ENCODE peak calls at places on chromosomes 11 and 22, in eight cellular contexts. One of them, this sample, is unnamed.

GRCh38 chr11:16936643-16937042 is 77.6 kb downstream of the PLEKHA7 start:
- DNase-seq in tibial artery: no peak
- DNase-seq in IMR-90: no peak
- DNase-seq in AG04450: no peak
- DNase-seq in A549: no peak
- DNase-seq in naive thymus-derived CD4-positive, alpha-beta T cell: no peak
- DNase-seq in heart right ventricle: no peak
- DNase-seq in CD8-positive, alpha-beta T cell: no peak
- DNase-seq in this sample: no peak

GRCh38 chr11:9633674-9634073 is 30.2 kb upstream of the SWAP70 start:
- DNase-seq in IMR-90: no peak
- DNase-seq in tibial artery: no peak
- DNase-seq in naive thymus-derived CD4-positive, alpha-beta T cell: no peak
- DNase-seq in CD8-positive, alpha-beta T cell: no peak
- DNase-seq in heart right ventricle: no peak
- DNase-seq in A549: no peak
- DNase-seq in AG04450: no peak
- DNase-seq in this sample: no peak

GRCh38 chr11:9862981-9863380 is 199.1 kb downstream of the SWAP70 start:
- DNase-seq in AG04450: no peak
- DNase-seq in CD8-positive, alpha-beta T cell: no peak
- DNase-seq in tibial artery: no peak
- DNase-seq in IMR-90: no peak
- DNase-seq in heart right ventricle: no peak
- DNase-seq in A549: peak
- DNase-seq in naive thymus-derived CD4-positive, alpha-beta T cell: no peak
- DNase-seq in this sample: no peak

GRCh38 chr11:11022126-11022730 is 164.4 kb upstream of the ZBED5 start:
- DNase-seq in IMR-90: peak
- DNase-seq in CD8-positive, alpha-beta T cell: no peak
- DNase-seq in A549: peak
- DNase-seq in naive thymus-derived CD4-positive, alpha-beta T cell: peak
- DNase-seq in AG04450: no peak
- DNase-seq in tibial artery: no peak
- DNase-seq in heart right ventricle: no peak
- DNase-seq in this sample: no peak

GRCh38 chr22:30921108-30921507 is 47.5 kb downstream of the MORC2 start:
- DNase-seq in tibial artery: no peak
- DNase-seq in IMR-90: no peak
- DNase-seq in CD8-positive, alpha-beta T cell: no peak
- DNase-seq in AG04450: no peak
- DNase-seq in heart right ventricle: no peak
- DNase-seq in naive thymus-derived CD4-positive, alpha-beta T cell: no peak
- DNase-seq in A549: no peak
- DNase-seq in this sample: no peak

GRCh38 chr22:42376721-42377177 is 55.5 kb downstream of the NFAM1 start:
- DNase-seq in IMR-90: peak
- DNase-seq in naive thymus-derived CD4-positive, alpha-beta T cell: no peak
- DNase-seq in AG04450: no peak
- DNase-seq in tibial artery: peak
- DNase-seq in A549: no peak
- DNase-seq in heart right ventricle: peak
- DNase-seq in CD8-positive, alpha-beta T cell: no peak
- DNase-seq in this sample: no peak

GRCh38 chr11:91981995-91982394 is 242.6 kb upstream of the FAT3 start:
- DNase-seq in heart right ventricle: no peak
- DNase-seq in A549: peak
- DNase-seq in tibial artery: peak
- DNase-seq in AG04450: peak
- DNase-seq in naive thymus-derived CD4-positive, alpha-beta T cell: no peak
- DNase-seq in CD8-positive, alpha-beta T cell: no peak
- DNase-seq in IMR-90: peak
- DNase-seq in this sample: no peak

GRCh38 chr11:8722156-8722555 is 39.6 kb downstream of the RPL27A start:
- DNase-seq in tibial artery: no peak
- DNase-seq in naive thymus-derived CD4-positive, alpha-beta T cell: no peak
- DNase-seq in A549: peak
- DNase-seq in CD8-positive, alpha-beta T cell: no peak
- DNase-seq in heart right ventricle: no peak
- DNase-seq in AG04450: no peak
- DNase-seq in IMR-90: peak
- DNase-seq in this sample: no peak

GRCh38 chr11:125404811-125405481 is 91.1 kb downstream of the FEZ1 start:
- DNase-seq in heart right ventricle: peak
- DNase-seq in naive thymus-derived CD4-positive, alpha-beta T cell: peak
- DNase-seq in tibial artery: peak
- DNase-seq in CD8-positive, alpha-beta T cell: peak
- DNase-seq in IMR-90: peak
- DNase-seq in A549: peak
- DNase-seq in AG04450: no peak
- DNase-seq in this sample: peak

GRCh38 chr11:68053117-68053516 is 14.3 kb downstream of the TCIRG1 start:
- DNase-seq in A549: no peak
- DNase-seq in tibial artery: no peak
- DNase-seq in IMR-90: no peak
- DNase-seq in CD8-positive, alpha-beta T cell: no peak
- DNase-seq in AG04450: no peak
- DNase-seq in naive thymus-derived CD4-positive, alpha-beta T cell: no peak
- DNase-seq in heart right ventricle: no peak
- DNase-seq in this sample: no peak

GRCh38 chr11:62392944-62393628 is 25.7 kb upstream of the SCGB1A1 start:
- DNase-seq in naive thymus-derived CD4-positive, alpha-beta T cell: peak
- DNase-seq in A549: peak
- DNase-seq in IMR-90: no peak
- DNase-seq in AG04450: no peak
- DNase-seq in heart right ventricle: no peak
- DNase-seq in CD8-positive, alpha-beta T cell: no peak
- DNase-seq in tibial artery: no peak
- DNase-seq in this sample: no peak

GRCh38 chr22:29434288-29434687 is 4.1 kb upstream of the RFPL1 start:
- DNase-seq in tibial artery: no peak
- DNase-seq in IMR-90: no peak
- DNase-seq in A549: peak
- DNase-seq in naive thymus-derived CD4-positive, alpha-beta T cell: no peak
- DNase-seq in heart right ventricle: no peak
- DNase-seq in CD8-positive, alpha-beta T cell: no peak
- DNase-seq in AG04450: no peak
- DNase-seq in this sample: no peak

GRCh38 chr11:61777234-61778090 is 14.9 kb downstream of the TMEM258 start:
- DNase-seq in CD8-positive, alpha-beta T cell: peak
- DNase-seq in A549: no peak
- DNase-seq in IMR-90: no peak
- DNase-seq in heart right ventricle: peak
- DNase-seq in naive thymus-derived CD4-positive, alpha-beta T cell: peak
- DNase-seq in AG04450: no peak
- DNase-seq in tibial artery: no peak
- DNase-seq in this sample: no peak

GRCh38 chr11:3807856-3808845 is at the start of gene PGAP2:
- DNase-seq in CD8-positive, alpha-beta T cell: peak
- DNase-seq in naive thymus-derived CD4-positive, alpha-beta T cell: peak
- DNase-seq in A549: peak
- DNase-seq in heart right ventricle: peak
- DNase-seq in IMR-90: peak
- DNase-seq in AG04450: no peak
- DNase-seq in tibial artery: peak
- DNase-seq in this sample: peak

GRCh38 chr22:32917577-32918375 is 116.3 kb downstream of the TIMP3 start:
- DNase-seq in naive thymus-derived CD4-positive, alpha-beta T cell: no peak
- DNase-seq in A549: no peak
- DNase-seq in CD8-positive, alpha-beta T cell: no peak
- DNase-seq in heart right ventricle: peak
- DNase-seq in tibial artery: no peak
- DNase-seq in IMR-90: no peak
- DNase-seq in AG04450: no peak
- DNase-seq in this sample: no peak

GRCh38 chr11:121321614-121322243 is 29.2 kb downstream of the SC5D start:
- DNase-seq in AG04450: no peak
- DNase-seq in naive thymus-derived CD4-positive, alpha-beta T cell: peak
- DNase-seq in tibial artery: peak
- DNase-seq in heart right ventricle: no peak
- DNase-seq in CD8-positive, alpha-beta T cell: peak
- DNase-seq in A549: peak
- DNase-seq in IMR-90: peak
- DNase-seq in this sample: peak

GRCh38 chr11:1714908-1715885 is 18.2 kb downstream of the KRTAP5-6 start:
- DNase-seq in heart right ventricle: peak
- DNase-seq in tibial artery: no peak
- DNase-seq in A549: no peak
- DNase-seq in IMR-90: no peak
- DNase-seq in naive thymus-derived CD4-positive, alpha-beta T cell: no peak
- DNase-seq in CD8-positive, alpha-beta T cell: no peak
- DNase-seq in AG04450: no peak
- DNase-seq in this sample: no peak

DNA sequence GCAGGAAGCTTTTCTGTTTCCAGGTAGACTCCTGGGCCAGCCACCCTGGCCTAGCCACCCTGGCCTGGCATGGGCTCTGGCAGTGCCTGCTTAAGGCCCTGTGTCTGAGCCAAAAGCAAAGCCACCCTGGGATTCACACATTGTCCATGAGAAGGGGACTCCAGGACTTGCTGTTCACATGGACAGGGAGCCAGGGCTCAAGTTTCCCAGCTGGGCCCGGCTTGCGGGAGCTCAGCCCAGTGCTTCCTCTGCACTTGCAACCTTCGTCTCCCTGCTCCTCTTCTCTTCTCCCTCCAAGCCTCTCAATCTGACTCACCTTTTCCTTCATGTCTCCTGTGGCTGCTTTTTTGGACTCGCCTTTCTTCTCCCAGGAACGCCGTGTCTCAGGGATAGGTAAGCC is 130.3 kb downstream of the MICAL2 start:
- DNase-seq in tibial artery: no peak
- DNase-seq in IMR-90: no peak
- DNase-seq in heart right ventricle: no peak
- DNase-seq in CD8-positive, alpha-beta T cell: no peak
- DNase-seq in A549: no peak
- DNase-seq in naive thymus-derived CD4-positive, alpha-beta T cell: no peak
- DNase-seq in AG04450: no peak
- DNase-seq in this sample: no peak
- H3K27ac ChIP-seq in tibial artery: peak
- H3K27ac ChIP-seq in IMR-90: no peak
- H3K27ac ChIP-seq in heart right ventricle: peak
- H3K27ac ChIP-seq in CD8-positive, alpha-beta T cell: no peak
- H3K27ac ChIP-seq in A549: no peak
- H3K27ac ChIP-seq in naive thymus-derived CD4-positive, alpha-beta T cell: no peak
- H3K27ac ChIP-seq in AG04450: no peak
- H3K27ac ChIP-seq in this sample: no peak

GRCh38 chr11:118226781-118227180 is 2.0 kb upstream of the JAML start:
- DNase-seq in naive thymus-derived CD4-positive, alpha-beta T cell: no peak
- DNase-seq in AG04450: no peak
- DNase-seq in A549: no peak
- DNase-seq in heart right ventricle: no peak
- DNase-seq in IMR-90: no peak
- DNase-seq in tibial artery: no peak
- DNase-seq in CD8-positive, alpha-beta T cell: no peak
- DNase-seq in this sample: no peak
- H3K27ac ChIP-seq in naive thymus-derived CD4-positive, alpha-beta T cell: peak
- H3K27ac ChIP-seq in AG04450: no peak
- H3K27ac ChIP-seq in A549: no peak
- H3K27ac ChIP-seq in heart right ventricle: no peak
- H3K27ac ChIP-seq in IMR-90: no peak
- H3K27ac ChIP-seq in tibial artery: no peak
- H3K27ac ChIP-seq in CD8-positive, alpha-beta T cell: peak
- H3K27ac ChIP-seq in this sample: no peak

GRCh38 chr11:27429740-27430451 is 42.7 kb downstream of the LGR4 start:
- DNase-seq in heart right ventricle: no peak
- DNase-seq in IMR-90: peak
- DNase-seq in AG04450: no peak
- DNase-seq in naive thymus-derived CD4-positive, alpha-beta T cell: no peak
- DNase-seq in tibial artery: no peak
- DNase-seq in A549: no peak
- DNase-seq in CD8-positive, alpha-beta T cell: no peak
- DNase-seq in this sample: no peak
- H3K27ac ChIP-seq in heart right ventricle: no peak
- H3K27ac ChIP-seq in IMR-90: no peak
- H3K27ac ChIP-seq in AG04450: no peak
- H3K27ac ChIP-seq in naive thymus-derived CD4-positive, alpha-beta T cell: no peak
- H3K27ac ChIP-seq in tibial artery: no peak
- H3K27ac ChIP-seq in A549: peak
- H3K27ac ChIP-seq in CD8-positive, alpha-beta T cell: no peak
- H3K27ac ChIP-seq in this sample: no peak

DNA sequence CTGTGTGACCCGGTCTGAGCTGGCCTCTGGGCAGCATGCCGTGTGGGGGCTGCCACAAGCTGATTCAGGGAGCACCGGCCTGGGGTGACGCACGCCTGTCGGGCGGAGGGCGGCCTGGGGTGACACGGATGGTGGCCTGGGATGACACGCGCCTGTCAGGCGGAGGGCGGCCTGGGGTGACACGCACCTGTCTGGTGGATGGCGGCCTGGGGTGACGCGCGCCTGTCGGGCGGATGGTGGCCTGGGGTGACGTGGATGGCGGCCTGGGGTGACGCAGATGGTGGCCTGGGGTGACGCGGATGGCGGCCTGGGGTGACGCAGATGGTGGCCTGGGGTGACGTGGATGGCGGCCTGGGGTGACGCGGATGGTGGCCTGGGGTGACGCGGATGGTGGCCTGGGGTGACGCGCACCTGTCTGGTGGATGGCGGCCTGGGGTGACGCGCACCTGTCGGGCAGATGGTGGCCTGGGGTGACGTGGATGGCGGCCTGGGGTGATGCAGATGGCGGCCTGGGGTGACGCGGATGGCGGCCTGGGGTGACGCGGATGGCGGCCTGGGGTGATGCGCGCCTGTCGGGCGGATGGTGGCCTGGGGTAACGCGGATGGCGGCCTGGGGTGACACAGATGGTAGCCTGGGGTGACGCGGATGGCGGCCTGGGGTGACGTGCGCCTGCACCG is 21.5 kb downstream of the PTDSS2 start:
- DNase-seq in A549: no peak
- DNase-seq in CD8-positive, alpha-beta T cell: no peak
- DNase-seq in heart right ventricle: no peak
- DNase-seq in naive thymus-derived CD4-positive, alpha-beta T cell: no peak
- DNase-seq in tibial artery: no peak
- DNase-seq in IMR-90: no peak
- DNase-seq in AG04450: no peak
- DNase-seq in this sample: no peak
- H3K27ac ChIP-seq in A549: no peak
- H3K27ac ChIP-seq in CD8-positive, alpha-beta T cell: no peak
- H3K27ac ChIP-seq in heart right ventricle: peak
- H3K27ac ChIP-seq in naive thymus-derived CD4-positive, alpha-beta T cell: no peak
- H3K27ac ChIP-seq in tibial artery: no peak
- H3K27ac ChIP-seq in IMR-90: no peak
- H3K27ac ChIP-seq in AG04450: no peak
- H3K27ac ChIP-seq in this sample: no peak

This sample was measured in caudate nucleus.